ENCODE peak calls at places on chromosome 15, in nine cellular contexts. W, B, X, F, D, L, I, E and A are unnamed samples.

GRCh38 chr15:94972314-94972713 is 741.0 kb downstream of the MCTP2 start:
- DNase-seq in B (no peak), I (no peak), L (no peak), X (no peak), F (peak; percentile 2), E (no peak), W (no peak), D (no peak), A (no peak)

GRCh38 chr15:52462806-52463360 is 65.8 kb downstream of the MYO5A start:
- DNase-seq in L (no peak), I (no peak), W (no peak), E (no peak), F (no peak), X (peak; percentile 36), B (no peak), D (no peak), A (no peak)

GRCh38 chr15:76812381-76812780 is 92.8 kb downstream of the SCAPER start:
- DNase-seq in D (no peak), W (no peak), F (no peak), B (no peak), L (no peak), E (no peak), X (no peak), I (no peak), A (no peak)

GRCh38 chr15:94582368-94582767 is 351.0 kb downstream of the MCTP2 start:
- DNase-seq in I (peak; percentile 29), X (no peak), E (peak; percentile 48), F (peak; percentile 52), D (no peak), B (no peak), L (peak; percentile 21), W (no peak), A (peak; percentile 13)

GRCh38 chr15:98678484-98678883 is 30.1 kb downstream of the IGF1R start:
- DNase-seq in W (no peak), I (no peak), X (no peak), L (no peak), F (no peak), E (no peak), B (no peak), D (no peak), A (no peak)

GRCh38 chr15:70140543-70141375 is 43.0 kb upstream of the TLE3 start:
- DNase-seq in F (peak; percentile 64), X (peak; percentile 63), W (no peak), L (peak; percentile 66), I (peak; percentile 74), E (no peak), D (peak; percentile 45), B (no peak), A (peak; percentile 60)

GRCh38 chr15:32688151-32688639 is 29.6 kb upstream of the GREM1 start:
- DNase-seq in X (no peak), F (no peak), E (no peak), D (no peak), W (no peak), L (no peak), B (no peak), I (peak; percentile 85), A (peak; percentile 47)

GRCh38 chr15:34018021-34018645 is 20.9 kb downstream of the AVEN start:
- DNase-seq in W (no peak), I (no peak), X (no peak), F (no peak), L (no peak), B (no peak), E (no peak), D (no peak), A (no peak)

GRCh38 chr15:92393287-92393993 is at the start of gene ST8SIA2:
- DNase-seq in E (peak; percentile 87), D (no peak), W (peak; percentile 32), F (peak; percentile 26), I (peak; percentile 33), B (peak; percentile 3), X (peak; percentile 19), L (peak; percentile 45), A (no peak)

GRCh38 chr15:27990411-27991338 is 108.4 kb downstream of the OCA2 start:
- DNase-seq in L (no peak), E (no peak), D (no peak), I (no peak), X (no peak), F (no peak), B (no peak), W (no peak), A (no peak)

GRCh38 chr15:98835889-98836288 is 171.7 kb downstream of the PGPEP1L start:
- DNase-seq in D (no peak), L (no peak), B (no peak), E (no peak), I (no peak), F (no peak), W (no peak), X (no peak), A (no peak)

DNA sequence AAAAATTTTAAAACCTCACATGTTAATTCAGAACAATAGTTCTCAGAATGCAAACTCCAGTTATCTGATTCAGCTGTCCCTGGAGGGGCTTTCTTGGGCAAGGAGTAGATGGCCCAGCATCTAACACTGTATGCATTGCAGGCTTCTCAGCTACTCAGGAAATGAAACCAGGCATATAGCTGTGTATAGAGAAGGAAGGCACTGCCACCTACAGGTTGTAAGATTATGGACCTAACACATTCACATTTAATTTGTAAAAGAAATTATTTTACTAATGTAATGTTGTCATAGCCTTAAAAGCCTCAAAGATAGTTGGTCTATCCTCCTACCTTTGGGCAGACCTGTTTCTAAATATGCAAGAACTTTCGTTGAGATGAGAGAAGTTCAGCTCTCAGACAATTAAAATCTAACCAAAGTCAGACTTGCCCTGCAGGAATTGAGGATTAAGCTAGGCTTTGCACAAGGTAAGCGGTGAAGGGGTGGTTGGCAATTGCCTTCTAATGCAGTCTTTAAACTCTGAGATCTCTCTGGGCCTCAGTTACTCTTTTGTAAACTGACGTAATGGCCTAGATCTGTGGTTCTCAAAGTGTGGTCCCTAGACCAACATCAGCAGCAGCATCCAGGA is 132.8 kb upstream of the SLC24A5 start:
- DNase-seq in F (peak; percentile 81), X (no peak), D (peak; percentile 78), W (no peak), B (peak; percentile 85), L (peak; percentile 53), I (peak; percentile 53), E (peak; percentile 20), A (peak; percentile 30)
- TF ChIP-seq CTCF in F (peak; percentile 65), X (peak; percentile 60), D (peak; percentile 66), W (peak; percentile 82), B (peak; percentile 65), L (peak; percentile 35), I (peak; percentile 52), E (peak; percentile 74), A (no peak)

GRCh38 chr15:84648539-84648938 is 5.5 kb downstream of the WDR73 start:
- DNase-seq in D (no peak), E (no peak), F (peak; percentile 30), X (no peak), B (no peak), I (no peak), W (peak; percentile 71), L (no peak), A (no peak)

GRCh38 chr15:84645496-84645895 is 8.6 kb downstream of the WDR73 start:
- DNase-seq in E (no peak), L (no peak), B (no peak), X (no peak), F (no peak), I (no peak), W (no peak), D (no peak), A (no peak)

GRCh38 chr15:84645997-84646396 is 8.1 kb downstream of the WDR73 start:
- DNase-seq in D (no peak), L (no peak), F (no peak), X (no peak), W (no peak), E (no peak), B (no peak), I (no peak), A (no peak)

GRCh38 chr15:84647726-84648125 is 6.4 kb downstream of the WDR73 start:
- DNase-seq in B (no peak), W (no peak), D (no peak), F (no peak), X (no peak), I (no peak), E (no peak), L (no peak), A (no peak)

DNA sequence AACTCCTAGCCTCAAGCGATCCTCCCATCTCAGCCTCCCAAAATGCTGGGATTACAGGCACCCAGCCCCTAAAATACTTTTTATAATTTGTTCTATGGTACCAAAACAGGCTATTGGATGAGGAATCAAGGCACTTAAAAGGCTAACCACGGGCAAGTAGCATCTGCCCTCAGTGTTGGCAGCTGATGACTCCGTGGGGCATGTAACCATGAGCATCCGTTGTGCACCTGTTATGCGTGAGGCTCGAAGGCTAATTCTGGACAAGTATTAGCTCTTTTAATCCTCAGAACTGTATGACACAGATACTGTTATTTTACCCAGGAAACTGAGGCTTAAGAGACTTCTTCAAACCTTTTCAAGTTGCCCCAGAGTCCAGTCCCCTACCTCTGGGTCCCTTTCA is 10.2 kb downstream of the WDR73 start:
- DNase-seq in W (no peak), E (no peak), L (no peak), D (no peak), B (no peak), X (no peak), I (no peak), F (no peak), A (no peak)
- TF ChIP-seq CTCF in W (no peak), E (no peak), L (no peak), D (no peak), B (no peak), X (no peak), I (no peak), F (no peak), A (no peak)

DNA sequence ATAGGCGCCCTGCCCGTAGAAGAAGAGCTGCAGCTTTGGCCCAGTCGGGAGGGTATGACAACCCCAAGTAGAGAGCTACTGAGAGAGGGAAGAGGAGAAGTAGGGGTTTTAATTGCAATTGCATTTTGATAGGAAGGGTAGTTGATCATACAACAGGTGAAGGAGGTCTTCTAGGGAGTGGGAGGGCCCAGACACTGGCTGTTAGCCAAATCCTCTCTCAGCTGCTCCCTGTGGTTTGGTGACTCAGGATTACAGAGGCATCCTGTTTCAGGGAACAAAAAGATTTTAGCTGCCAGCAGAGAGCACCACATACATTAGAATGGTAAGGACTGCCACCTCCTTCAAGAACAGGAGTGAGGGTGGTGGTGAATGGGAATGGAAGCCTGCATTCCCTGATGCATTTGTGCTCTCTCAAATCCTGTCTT is 408.9 kb upstream of the THBS1 start:
- DNase-seq in I (peak; percentile 93), W (peak; percentile 23), X (no peak), E (peak; percentile 20), F (peak; percentile 97), B (peak; percentile 98), L (no peak), D (peak; percentile 98), A (peak; percentile 79)
- TF ChIP-seq CTCF in I (peak; percentile 66), W (peak; percentile 57), X (no peak), E (peak; percentile 16), F (peak; percentile 51), B (peak; percentile 52), L (no peak), D (peak; percentile 47), A (no peak)

DNA sequence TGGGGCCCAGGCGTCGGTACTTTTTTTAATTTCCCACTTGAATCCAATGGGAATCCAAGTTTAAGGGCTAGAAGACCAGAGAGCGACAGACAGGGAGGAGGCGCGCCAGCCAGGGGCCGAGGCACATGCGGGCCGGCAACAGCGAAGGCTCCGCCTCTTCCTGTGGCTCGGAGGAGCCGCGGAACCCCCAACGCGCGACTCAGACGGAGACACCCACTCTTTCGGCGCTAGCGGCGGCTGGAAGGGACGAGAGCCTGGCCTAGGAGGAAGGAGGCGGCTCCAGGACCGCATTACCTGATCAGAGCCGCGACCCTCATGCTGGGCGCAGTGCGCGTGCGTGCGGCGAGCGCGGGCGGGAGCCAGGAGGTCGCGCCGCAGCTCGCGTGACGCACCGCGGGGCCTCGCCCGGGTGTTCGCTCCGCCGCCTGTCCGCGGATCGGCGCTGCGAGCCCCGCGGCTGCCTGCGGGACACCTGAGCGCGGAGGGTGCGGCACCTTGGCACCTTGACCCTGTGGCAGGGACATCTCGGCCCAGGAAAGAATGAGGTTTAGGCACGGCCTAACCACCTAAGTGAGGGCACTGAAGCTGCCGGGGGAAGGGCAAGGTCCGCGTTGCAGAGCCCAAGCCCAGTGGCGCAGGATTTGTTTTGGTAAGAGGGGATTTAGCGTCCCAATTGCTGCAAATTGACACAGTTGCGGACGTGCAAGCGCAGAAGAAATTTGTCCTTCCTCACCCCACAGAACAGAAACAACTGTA is at the start of gene DPH6:
- DNase-seq in X (peak; percentile 93), W (peak; percentile 87), B (peak; percentile 85), I (peak; percentile 82), D (peak; percentile 82), L (peak; percentile 81), F (peak; percentile 92), E (peak; percentile 81), A (peak; percentile 43)
- TF ChIP-seq CTCF in X (no peak), W (peak; percentile 41), B (peak; percentile 8), I (no peak), D (peak; percentile 10), L (no peak), F (no peak), E (no peak), A (no peak)